ENCODE peak calls at places on chromosomes 11 and 22, in six cellular contexts. E is dorsolateral prefrontal cortex, I is cardiac fibroblast, D is lung microvascular endothelial cell, L is cardiac muscle cell, X is NCI-H1694 treated with DMSO at 0.1 percent for 48 hours. Z is an unnamed sample.

GRCh38 chr11:61773356-61773755 is 19.0 kb downstream of the TMEM258 start:
- DNase-seq in E (no peak), I (no peak), D (no peak), L (peak; percentile 75), X (no peak), Z (no peak)

GRCh38 chr22:42963231-42963595 is 51.7 kb downstream of the PACSIN2 start:
- DNase-seq in E (no peak), I (no peak), D (no peak), L (no peak), X (no peak), Z (no peak)

GRCh38 chr22:47233316-47234243 is 471.1 kb downstream of the TBC1D22A start:
- DNase-seq in E (no peak), I (no peak), D (no peak), L (no peak), X (no peak), Z (no peak)

GRCh38 chr11:126058090-126058489 is 4.6 kb downstream of the CDON start:
- DNase-seq in E (no peak), I (no peak), D (no peak), L (no peak), X (no peak), Z (no peak)

GRCh38 chr11:134559617-134559992 is 147.6 kb upstream of the B3GAT1 start:
- DNase-seq in E (no peak), I (no peak), D (no peak), L (no peak), X (no peak), Z (no peak)

GRCh38 chr11:86803641-86804040 is 3.3 kb downstream of the PRSS23 start:
- DNase-seq in E (no peak), I (no peak), D (peak; percentile 81), L (no peak), X (no peak), Z (no peak)

GRCh38 chr11:2518112-2518982 is 73.5 kb downstream of the KCNQ1 start:
- DNase-seq in E (peak; percentile 22), I (no peak), D (no peak), L (no peak), X (no peak), Z (no peak)

GRCh38 chr11:22671751-22672150 is 5.3 kb downstream of the GAS2 start:
- DNase-seq in E (no peak), I (no peak), D (no peak), L (no peak), X (no peak), Z (no peak)

GRCh38 chr11:27171391-27171790 is 130.8 kb downstream of the BBOX1 start:
- DNase-seq in E (no peak), I (no peak), D (no peak), L (no peak), X (no peak), Z (no peak)

GRCh38 chr11:94649254-94649653 is 82.1 kb downstream of the PIWIL4 start:
- DNase-seq in E (no peak), I (no peak), D (no peak), L (no peak), X (no peak), Z (no peak)

GRCh38 chr11:84905411-84905810 is 721.7 kb downstream of the DLG2 start:
- DNase-seq in E (no peak), I (peak; percentile 1), D (no peak), L (no peak), X (no peak), Z (no peak)

GRCh38 chr11:72238040-72238450 is 5.9 kb downstream of the PHOX2A start:
- DNase-seq in E (no peak), I (peak; percentile 70), D (peak; percentile 79), L (peak; percentile 84), X (peak; percentile 32), Z (no peak)

GRCh38 chr11:104221455-104221854 is 57.5 kb upstream of the PDGFD start:
- DNase-seq in E (no peak), I (no peak), D (no peak), L (no peak), X (no peak), Z (no peak)

GRCh38 chr22:21951931-21952465 is 650 bp downstream of the PPM1F start:
- DNase-seq in E (peak; percentile 72), I (peak; percentile 56), D (peak; percentile 66), L (peak; percentile 66), X (no peak), Z (no peak)

GRCh38 chr11:61132646-61133045 is 28.6 kb downstream of the VPS37C start:
- DNase-seq in E (no peak), I (no peak), D (no peak), L (no peak), X (no peak), Z (no peak)

GRCh38 chr11:45204761-45205160 is 58.3 kb downstream of the PRDM11 start:
- DNase-seq in E (no peak), I (peak; percentile 14), D (no peak), L (peak; percentile 35), X (no peak), Z (no peak)

GRCh38 chr11:66281001-66281400 is 3.0 kb downstream of the CNIH2 start:
- DNase-seq in E (no peak), I (no peak), D (no peak), L (no peak), X (no peak), Z (no peak)

GRCh38 chr11:11813288-11813962 is 28.3 kb upstream of the USP47 start:
- DNase-seq in E (no peak), I (peak; percentile 89), D (peak; percentile 55), L (no peak), X (no peak), Z (peak; percentile 52)

GRCh38 chr11:121467965-121468364 is 15.2 kb upstream of the SORL1-AS1 start:
- DNase-seq in E (peak; percentile 71), I (no peak), D (no peak), L (no peak), X (no peak), Z (no peak)

GRCh38 chr11:7448126-7448525 is 37.2 kb upstream of the OLFML1 start:
- DNase-seq in E (no peak), I (no peak), D (no peak), L (peak; percentile 30), X (no peak), Z (no peak)

GRCh38 chr11:33701831-33702230 is 1.2 kb upstream of the C11orf91 start:
- DNase-seq in E (no peak), I (peak; percentile 89), D (peak; percentile 96), L (no peak), X (no peak), Z (no peak)

GRCh38 chr11:1202154-1202775 is 20.6 kb upstream of the MUC5B start:
- DNase-seq in E (peak; percentile 42), I (no peak), D (no peak), L (no peak), X (no peak), Z (no peak)

GRCh38 chr11:35525501-35526175 is at the start of gene PAMR1:
- DNase-seq in E (no peak), I (peak; percentile 88), D (no peak), L (peak; percentile 74), X (no peak), Z (peak; percentile 22)